ENCODE peak calls at places on chromosomes 3 and 15, in six cellular contexts. One of them, this sample, is unnamed. For H3K4me1 and H3K27me3, the result is how much of the 10 kb centered on the place peaks cover.

GRCh38 chr3:157170861-157171260 is 10.9 kb upstream of the CCNL1 start:
- DNase-seq in GM23338: no peak
- DNase-seq in astrocyte: no peak
- DNase-seq in breast epithelium: no peak
- DNase-seq in fibroblast of lung: no peak
- DNase-seq in vagina: no peak
- DNase-seq in this sample: no peak

GRCh38 chr3:101518421-101518871 is 5.4 kb upstream of the SENP7 start:
- DNase-seq in GM23338: no peak
- DNase-seq in breast epithelium: no peak
- DNase-seq in fibroblast of lung: no peak
- DNase-seq in vagina: no peak
- DNase-seq in astrocyte: no peak
- DNase-seq in this sample: no peak

GRCh38 chr3:49792371-49793150 is 6.2 kb upstream of the IP6K1 start:
- DNase-seq in GM23338: no peak
- DNase-seq in fibroblast of lung: no peak
- DNase-seq in astrocyte: no peak
- DNase-seq in vagina: no peak
- DNase-seq in breast epithelium: no peak
- DNase-seq in this sample: no peak

GRCh38 chr15:99452728-99453643 is 112.8 kb upstream of the MEF2A start:
- DNase-seq in vagina: peak
- DNase-seq in astrocyte: peak
- DNase-seq in fibroblast of lung: peak
- DNase-seq in GM23338: no peak
- DNase-seq in breast epithelium: peak
- DNase-seq in this sample: peak

GRCh38 chr3:40341671-40342070 is 32.2 kb downstream of the EIF1B start:
- DNase-seq in vagina: no peak
- DNase-seq in fibroblast of lung: no peak
- DNase-seq in breast epithelium: no peak
- DNase-seq in astrocyte: no peak
- DNase-seq in GM23338: no peak
- DNase-seq in this sample: no peak

GRCh38 chr3:57061556-57061955 is 1.1 kb downstream of the SPATA12 start:
- DNase-seq in GM23338: no peak
- DNase-seq in astrocyte: no peak
- DNase-seq in fibroblast of lung: peak
- DNase-seq in vagina: no peak
- DNase-seq in breast epithelium: no peak
- DNase-seq in this sample: no peak

GRCh38 chr3:58497074-58497473 is 5.2 kb downstream of the KCTD6 start:
- DNase-seq in breast epithelium: no peak
- DNase-seq in fibroblast of lung: peak
- DNase-seq in astrocyte: peak
- DNase-seq in vagina: no peak
- DNase-seq in GM23338: peak
- DNase-seq in this sample: no peak

GRCh38 chr3:113825090-113825489 is 13.5 kb upstream of the GRAMD1C start:
- DNase-seq in astrocyte: no peak
- DNase-seq in GM23338: peak
- DNase-seq in breast epithelium: no peak
- DNase-seq in vagina: no peak
- DNase-seq in fibroblast of lung: peak
- DNase-seq in this sample: no peak

GRCh38 chr15:92333709-92334108 is 60.0 kb upstream of the ST8SIA2 start:
- DNase-seq in breast epithelium: no peak
- DNase-seq in vagina: no peak
- DNase-seq in GM23338: no peak
- DNase-seq in fibroblast of lung: no peak
- DNase-seq in astrocyte: no peak
- DNase-seq in this sample: no peak

GRCh38 chr3:108036984-108037741 is 53.7 kb downstream of the CD47 start:
- DNase-seq in breast epithelium: no peak
- DNase-seq in astrocyte: peak
- DNase-seq in fibroblast of lung: peak
- DNase-seq in vagina: no peak
- DNase-seq in GM23338: no peak
- DNase-seq in this sample: no peak

GRCh38 chr3:120350431-120350941 is 1.3 kb upstream of the LRRC58 start:
- DNase-seq in vagina: no peak
- DNase-seq in astrocyte: peak
- DNase-seq in breast epithelium: no peak
- DNase-seq in GM23338: peak
- DNase-seq in fibroblast of lung: peak
- DNase-seq in this sample: no peak

GRCh38 chr3:43894176-43895049 is 203.7 kb downstream of the ABHD5 start:
- DNase-seq in fibroblast of lung: peak
- DNase-seq in astrocyte: peak
- DNase-seq in GM23338: peak
- DNase-seq in breast epithelium: no peak
- DNase-seq in vagina: no peak
- DNase-seq in this sample: peak

DNA sequence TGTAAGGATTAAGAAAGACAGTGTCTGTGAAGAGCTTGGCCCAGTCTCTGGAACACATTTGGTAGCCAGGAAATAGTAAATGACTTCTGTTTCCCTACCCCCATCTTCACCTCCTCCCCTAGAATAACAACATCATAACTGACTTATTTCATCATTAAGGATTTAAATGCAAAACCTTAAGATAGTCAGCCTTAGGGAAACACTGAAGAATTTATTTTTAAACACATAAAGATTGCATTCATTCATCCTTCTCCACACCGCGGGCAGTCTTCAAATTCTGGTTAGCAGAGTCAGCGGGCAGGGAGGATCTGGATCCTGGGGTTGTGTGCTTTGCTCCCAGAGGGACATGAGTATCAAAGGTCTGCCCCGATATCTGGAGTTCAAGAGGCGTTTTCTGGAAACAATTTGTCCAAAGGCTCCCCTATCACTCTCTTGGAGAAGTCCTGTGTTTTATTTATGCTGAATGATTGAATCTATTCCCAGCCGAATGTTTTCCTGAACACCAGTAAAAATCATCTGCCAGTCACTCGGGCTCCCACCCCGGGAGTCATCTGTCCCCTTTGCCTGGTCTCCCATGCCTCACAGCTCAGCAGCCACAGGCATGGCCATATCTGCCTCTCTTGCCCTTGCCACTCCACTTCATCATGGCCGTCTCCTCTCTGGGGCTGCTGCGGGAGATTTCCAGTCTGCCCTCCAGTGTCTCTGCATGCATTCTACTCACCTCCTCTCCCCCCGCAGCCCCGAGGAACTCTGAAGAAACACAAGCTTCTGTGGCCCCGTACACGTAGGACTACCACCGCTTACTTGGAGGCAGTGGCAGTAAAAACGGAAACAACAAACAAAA is 234.7 kb upstream of the CTDSPL start:
- DNase-seq in astrocyte: no peak
- DNase-seq in GM23338: no peak
- DNase-seq in breast epithelium: no peak
- DNase-seq in vagina: peak
- DNase-seq in fibroblast of lung: no peak
- DNase-seq in this sample: no peak
- H3K4me1 ChIP-seq in astrocyte: under half
- H3K4me1 ChIP-seq in GM23338: under half
- H3K4me1 ChIP-seq in breast epithelium: under half
- H3K4me1 ChIP-seq in vagina: under half
- H3K4me1 ChIP-seq in fibroblast of lung: under half
- H3K4me1 ChIP-seq in this sample: under half

GRCh38 chr3:16300881-16301359 is 35.9 kb downstream of the OXNAD1 start:
- DNase-seq in astrocyte: no peak
- DNase-seq in GM23338: no peak
- DNase-seq in vagina: no peak
- DNase-seq in breast epithelium: no peak
- DNase-seq in fibroblast of lung: no peak
- DNase-seq in this sample: no peak

GRCh38 chr3:16301490-16301889 is 36.5 kb downstream of the OXNAD1 start:
- DNase-seq in astrocyte: no peak
- DNase-seq in fibroblast of lung: no peak
- DNase-seq in GM23338: peak
- DNase-seq in vagina: no peak
- DNase-seq in breast epithelium: no peak
- DNase-seq in this sample: no peak

GRCh38 chr3:16300282-16300681 is 35.3 kb downstream of the OXNAD1 start:
- DNase-seq in fibroblast of lung: peak
- DNase-seq in astrocyte: peak
- DNase-seq in GM23338: no peak
- DNase-seq in vagina: no peak
- DNase-seq in breast epithelium: no peak
- DNase-seq in this sample: no peak

GRCh38 chr3:16303037-16303436 is 38.0 kb downstream of the OXNAD1 start:
- DNase-seq in astrocyte: peak
- DNase-seq in fibroblast of lung: peak
- DNase-seq in vagina: no peak
- DNase-seq in GM23338: no peak
- DNase-seq in breast epithelium: no peak
- DNase-seq in this sample: no peak

DNA sequence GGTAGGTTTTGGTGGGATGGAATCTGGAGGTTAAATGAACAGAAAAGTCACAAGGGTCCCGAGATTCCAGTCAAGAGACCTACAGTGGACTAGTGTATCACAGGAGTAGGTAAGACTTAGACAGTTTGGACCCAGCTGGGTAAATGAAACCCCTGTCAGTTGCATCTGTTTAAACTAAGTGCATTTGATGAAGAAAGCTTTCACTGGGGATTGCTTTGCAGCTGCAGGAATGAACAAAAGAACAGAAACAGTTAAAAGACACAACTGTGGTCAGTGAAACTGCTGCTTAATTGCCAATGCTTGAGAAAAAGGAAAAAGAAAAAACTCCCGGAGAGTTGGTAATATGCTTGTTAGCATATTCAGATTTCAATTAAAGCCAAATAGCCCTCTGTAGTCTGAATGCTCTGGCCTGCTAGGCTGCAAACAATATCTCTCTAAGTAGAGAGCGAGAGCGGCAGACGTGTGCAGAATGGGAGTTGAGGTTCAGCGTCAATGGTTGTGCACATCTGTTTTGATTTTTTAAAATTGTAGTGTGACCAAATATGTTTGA is 37.1 kb downstream of the OXNAD1 start:
- DNase-seq in vagina: no peak
- DNase-seq in astrocyte: no peak
- DNase-seq in fibroblast of lung: no peak
- DNase-seq in GM23338: peak
- DNase-seq in breast epithelium: no peak
- DNase-seq in this sample: no peak
- H3K4me3 ChIP-seq in vagina: no peak
- H3K4me3 ChIP-seq in astrocyte: no peak
- H3K4me3 ChIP-seq in fibroblast of lung: no peak
- H3K4me3 ChIP-seq in GM23338: peak
- H3K4me3 ChIP-seq in breast epithelium: no peak
- H3K4me3 ChIP-seq in this sample: no peak

DNA sequence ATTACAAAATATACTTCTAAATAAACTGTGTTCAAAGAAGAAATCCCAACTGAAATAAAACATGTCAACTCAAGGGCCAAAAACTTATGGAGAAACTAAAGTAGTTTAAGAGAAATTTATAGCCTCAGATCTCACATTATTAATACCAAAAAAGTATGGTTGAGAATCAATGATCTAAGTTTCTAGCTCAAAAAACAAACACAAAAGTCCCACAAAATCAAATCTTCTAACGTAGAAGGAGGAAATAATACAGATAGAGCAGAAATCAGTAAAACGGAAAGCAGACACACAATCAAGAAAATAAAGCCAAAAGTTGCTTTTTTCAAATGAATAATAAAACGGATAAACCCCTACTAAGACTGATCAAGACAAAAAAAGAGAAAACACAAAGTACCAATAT is 2.9 kb downstream of the SUSD5 start:
- DNase-seq in fibroblast of lung: no peak
- DNase-seq in GM23338: no peak
- DNase-seq in astrocyte: no peak
- DNase-seq in breast epithelium: no peak
- DNase-seq in vagina: no peak
- DNase-seq in this sample: no peak
- H3K27me3 ChIP-seq in fibroblast of lung: under half
- H3K27me3 ChIP-seq in GM23338: half or more
- H3K27me3 ChIP-seq in astrocyte: under half
- H3K27me3 ChIP-seq in breast epithelium: under half
- H3K27me3 ChIP-seq in vagina: under half
- H3K27me3 ChIP-seq in this sample: under half

GRCh38 chr15:94294556-94294955 is 63.2 kb downstream of the MCTP2 start:
- DNase-seq in astrocyte: no peak
- DNase-seq in vagina: no peak
- DNase-seq in breast epithelium: no peak
- DNase-seq in fibroblast of lung: no peak
- DNase-seq in GM23338: no peak
- DNase-seq in this sample: no peak
- H3K4me1 ChIP-seq in astrocyte: under half
- H3K4me1 ChIP-seq in vagina: under half
- H3K4me1 ChIP-seq in breast epithelium: under half
- H3K4me1 ChIP-seq in fibroblast of lung: under half
- H3K4me1 ChIP-seq in GM23338: under half
- H3K4me1 ChIP-seq in this sample: under half

GRCh38 chr3:60229502-60229901 is 1021.8 kb downstream of the FHIT start:
- DNase-seq in GM23338: no peak
- DNase-seq in breast epithelium: no peak
- DNase-seq in astrocyte: no peak
- DNase-seq in vagina: no peak
- DNase-seq in fibroblast of lung: no peak
- DNase-seq in this sample: no peak
- H3K4me3 ChIP-seq in GM23338: no peak
- H3K4me3 ChIP-seq in breast epithelium: no peak
- H3K4me3 ChIP-seq in astrocyte: no peak
- H3K4me3 ChIP-seq in vagina: no peak
- H3K4me3 ChIP-seq in fibroblast of lung: no peak
- H3K4me3 ChIP-seq in this sample: no peak

This sample was measured in psoas muscle.